ENCODE peak calls at places on chromosomes 4 and X, in five cellular contexts. D, X, Z, M and I are unnamed samples.

GRCh38 chrX:106014119-106014775 is 24.3 kb downstream of the SERPINA7 start:
- DNase-seq in D (no peak), X (no peak), Z (no peak), M (no peak), I (no peak)

GRCh38 chr4:101807351-101807750 is 16.8 kb downstream of the BANK1 start:
- DNase-seq in D (no peak), X (no peak), Z (no peak), M (no peak), I (no peak)

GRCh38 chrX:145729635-145730034 is 88.0 kb upstream of the SLITRK2 start:
- DNase-seq in D (no peak), X (no peak), Z (no peak), M (no peak), I (no peak)

GRCh38 chr4:38037627-38038026 is 77.4 kb downstream of the PTTG2 start:
- DNase-seq in D (no peak), X (no peak), Z (no peak), M (no peak), I (peak)

GRCh38 chr4:39908284-39908683 is 69.4 kb downstream of the PDS5A start:
- DNase-seq in D (peak), X (no peak), Z (no peak), M (no peak), I (no peak)

GRCh38 chr4:186227221-186227620 is at the start of gene KLKB1:
- DNase-seq in D (no peak), X (no peak), Z (no peak), M (no peak), I (peak)

GRCh38 chr4:1777822-1778641 is 15.1 kb upstream of the FGFR3 start:
- DNase-seq in D (no peak), X (peak), Z (peak), M (peak), I (peak)

GRCh38 chr4:33850503-33850902 is 2393.8 kb downstream of the ARAP2 start:
- DNase-seq in D (no peak), X (no peak), Z (no peak), M (no peak), I (no peak)

GRCh38 chrX:30979271-30979670 is 90.2 kb upstream of the TAB3 start:
- DNase-seq in D (no peak), X (no peak), Z (no peak), M (no peak), I (peak)

GRCh38 chr4:158496030-158496741 is 25.5 kb upstream of the RXFP1 start:
- DNase-seq in D (no peak), X (peak), Z (peak), M (peak), I (peak)

GRCh38 chr4:60034371-60034770 is 1165.8 kb upstream of the ADGRL3 start:
- DNase-seq in D (no peak), X (no peak), Z (no peak), M (no peak), I (no peak)

GRCh38 chr4:41418444-41418843 is 119.5 kb upstream of the LIMCH1 start:
- DNase-seq in D (peak), X (no peak), Z (no peak), M (no peak), I (no peak)

GRCh38 chr4:71713611-71714203 is 70.2 kb downstream of the GC start:
- DNase-seq in D (peak), X (peak), Z (no peak), M (no peak), I (peak)

GRCh38 chr4:153151535-153152452 is 52.4 kb upstream of the TRIM2 start:
- DNase-seq in D (peak), X (no peak), Z (no peak), M (no peak), I (no peak)

GRCh38 chr4:90745176-90745575 is 618.0 kb downstream of the CCSER1 start:
- DNase-seq in D (no peak), X (no peak), Z (no peak), M (peak), I (no peak)

GRCh38 chr4:86967061-86967460 is 32.2 kb downstream of the AFF1 start:
- DNase-seq in D (no peak), X (no peak), Z (no peak), M (no peak), I (no peak)

GRCh38 chrX:34656842-34657780 is at the start of gene TMEM47:
- DNase-seq in D (peak), X (peak), Z (peak), M (peak), I (no peak)

GRCh38 chr4:4574792-4575191 is 32.9 kb upstream of the STX18 start:
- DNase-seq in D (peak), X (peak), Z (no peak), M (no peak), I (no peak)

GRCh38 chr4:57344296-57344695 is 234.1 kb upstream of the IGFBP7 start:
- DNase-seq in D (no peak), X (no peak), Z (no peak), M (no peak), I (no peak)

GRCh38 chr4:1721666-1722550 is 587 bp downstream of the TACC3 start:
- DNase-seq in D (no peak), X (no peak), Z (no peak), M (no peak), I (no peak)

GRCh38 chr4:25158817-25159216 is 1.4 kb downstream of the SEPSECS start:
- DNase-seq in D (no peak), X (no peak), Z (no peak), M (no peak), I (no peak)

GRCh38 chrX:37860731-37861130 is 13.4 kb upstream of the DYNLT3 start:
- DNase-seq in D (no peak), X (no peak), Z (no peak), M (no peak), I (no peak)

GRCh38 chrX:46376246-46376885 is 168.9 kb downstream of the ZNF674 start:
- DNase-seq in D (peak), X (peak), Z (no peak), M (peak), I (peak)

GRCh38 chr4:161581262-161581661 is 582.5 kb downstream of the FSTL5 start:
- DNase-seq in D (no peak), X (no peak), Z (no peak), M (no peak), I (no peak)

GRCh38 chr4:109091754-109092409 is 210.6 kb downstream of the COL25A1 start:
- DNase-seq in D (no peak), X (peak), Z (no peak), M (no peak), I (no peak)

GRCh38 chr4:78885598-78885997 is 53.6 kb downstream of the PAQR3 start:
- DNase-seq in D (peak), X (no peak), Z (no peak), M (no peak), I (no peak)

GRCh38 chr4:26372525-26373172 is 51.8 kb downstream of the RBPJ start:
- DNase-seq in D (peak), X (peak), Z (no peak), M (no peak), I (peak)

GRCh38 chr4:77045490-77045889 is 30.3 kb downstream of the CCNI start:
- DNase-seq in D (peak), X (no peak), Z (no peak), M (no peak), I (no peak)

GRCh38 chr4:77043507-77044131 is 32.2 kb downstream of the CCNI start:
- DNase-seq in D (peak), X (no peak), Z (no peak), M (no peak), I (no peak)

GRCh38 chr4:77047037-77047436 is 28.8 kb downstream of the CCNI start:
- DNase-seq in D (peak), X (peak), Z (no peak), M (peak), I (peak)

GRCh38 chr4:77040856-77041576 is 34.8 kb downstream of the CCNI start:
- DNase-seq in D (peak), X (no peak), Z (no peak), M (no peak), I (no peak)

GRCh38 chr4:77044458-77045124 is 31.2 kb downstream of the CCNI start:
- DNase-seq in D (peak), X (peak), Z (no peak), M (no peak), I (peak)
- TF ChIP-seq MAFK in D (no peak), X (no peak), Z (no peak), M (no peak), I (no peak)

GRCh38 chr4:74109116-74109791 is 10.3 kb upstream of the CXCL2 start:
- DNase-seq in D (peak), X (peak), Z (peak), M (peak), I (no peak)
- TF ChIP-seq MAFK in D (peak), X (no peak), Z (no peak), M (peak), I (no peak)

DNA sequence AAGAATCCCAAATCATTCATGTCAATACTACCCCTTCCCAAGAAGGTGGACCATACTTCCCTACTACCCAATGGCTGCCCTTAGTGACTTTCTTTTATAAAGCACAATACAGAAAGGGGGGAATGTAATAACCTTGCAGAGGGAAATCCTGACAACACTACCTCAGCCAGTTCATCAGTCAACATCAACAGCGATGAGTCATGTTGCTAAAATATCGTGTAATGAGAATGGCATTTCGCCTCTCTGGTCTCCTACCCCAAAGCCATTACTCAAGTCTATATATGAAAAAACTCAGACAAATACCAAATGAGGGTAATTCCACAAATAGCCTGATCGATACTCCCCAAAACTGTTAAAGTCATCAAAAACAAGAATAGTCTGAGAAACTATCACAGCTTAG is 3.3 kb upstream of the MAGEA8 start:
- DNase-seq in D (no peak), X (no peak), Z (no peak), M (no peak), I (no peak)
- TF ChIP-seq MAFK in D (no peak), X (no peak), Z (no peak), M (no peak), I (no peak)

GRCh38 chrX:54992911-54993622 is 921 bp downstream of the PFKFB1 start:
- DNase-seq in D (no peak), X (peak), Z (no peak), M (no peak), I (no peak)

GRCh38 chrX:54994099-54994498 is at the start of gene PFKFB1:
- DNase-seq in D (no peak), X (no peak), Z (no peak), M (no peak), I (peak)

GRCh38 chrX:54999717-55000598 is at the start of gene APEX2:
- DNase-seq in D (peak), X (peak), Z (peak), M (peak), I (peak)

GRCh38 chrX:54995621-54996020 is 1.6 kb upstream of the PFKFB1 start:
- DNase-seq in D (no peak), X (no peak), Z (no peak), M (no peak), I (no peak)

DNA sequence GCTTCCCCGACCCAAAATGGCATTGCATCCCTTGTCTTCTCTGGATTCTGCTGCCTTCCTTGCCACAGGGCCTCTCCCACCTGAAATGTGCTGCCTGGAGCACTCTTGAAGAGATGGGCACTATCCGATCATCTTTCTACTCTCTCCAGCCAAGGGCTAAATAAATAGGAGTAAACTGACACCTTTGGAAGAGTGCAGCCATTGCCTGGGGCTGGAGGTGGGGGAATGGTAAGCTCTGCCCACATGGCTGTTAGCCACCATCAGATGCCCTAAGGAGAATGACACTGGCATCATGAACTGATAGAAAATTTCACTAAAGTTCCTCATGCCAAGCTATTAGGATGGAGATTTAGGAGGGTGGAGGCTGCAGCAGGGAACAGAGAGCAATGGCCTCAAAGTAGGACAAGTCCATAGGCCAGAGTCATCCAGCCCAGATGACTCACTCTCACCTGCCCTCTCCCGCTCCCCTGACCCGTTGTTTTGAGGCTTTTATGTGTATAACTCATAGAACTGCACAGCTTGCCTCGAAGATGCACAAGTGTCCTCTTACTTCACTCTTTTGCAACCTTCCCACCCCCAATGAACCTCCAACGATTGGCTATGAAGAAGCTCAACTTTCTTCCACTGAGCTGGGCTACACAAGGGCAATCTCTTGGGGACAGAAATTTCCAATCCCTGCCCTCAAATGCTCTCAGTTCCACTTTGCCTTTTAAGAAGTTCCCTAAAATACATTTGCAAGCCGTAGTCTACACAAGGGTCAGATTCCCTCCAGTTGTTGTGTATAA is 872 bp upstream of the PFKFB1 start:
- DNase-seq in D (no peak), X (no peak), Z (no peak), M (no peak), I (no peak)
- TF ChIP-seq MAFK in D (no peak), X (no peak), Z (no peak), M (no peak), I (no peak)

GRCh38 chrX:18887177-18887820 is 96.6 kb downstream of the PHKA2 start:
- DNase-seq in D (no peak), X (no peak), Z (no peak), M (no peak), I (no peak)
- TF ChIP-seq MAFK in D (no peak), X (no peak), Z (no peak), M (no peak), I (no peak)

GRCh38 chr4:53490965-53491622 is 100.2 kb downstream of the LNX1 start:
- DNase-seq in D (peak), X (peak), Z (no peak), M (peak), I (peak)
- TF ChIP-seq MAFK in D (peak), X (no peak), Z (peak), M (peak), I (peak)

GRCh38 chrX:44068043-44068442 is 94.9 kb upstream of the NDP start:
- DNase-seq in D (no peak), X (no peak), Z (no peak), M (no peak), I (no peak)

GRCh38 chrX:44072631-44073030 is 99.4 kb upstream of the NDP start:
- DNase-seq in D (no peak), X (no peak), Z (no peak), M (no peak), I (no peak)

GRCh38 chrX:44071070-44071645 is 98.0 kb upstream of the NDP start:
- DNase-seq in D (no peak), X (no peak), Z (no peak), M (no peak), I (no peak)

GRCh38 chrX:44071847-44072545 is 98.8 kb upstream of the NDP start:
- DNase-seq in D (peak), X (no peak), Z (no peak), M (peak), I (no peak)
- TF ChIP-seq MAFK in D (no peak), X (no peak), Z (no peak), M (no peak), I (no peak)